ENCODE peak calls at places on chromosomes 11 and 22, in four cellular contexts. M is cardiac fibroblast; C is GM18507; Q is activated naive CD4-positive, alpha-beta T cell treated with anti-CD3 and anti-CD28 coated beads for 36 hours. K is an unnamed sample.
A peak's percentile ranks its signal among the peaks of the same experiment; 100 is the strongest.

GRCh38 chr11:130478204-130478701 is 29.8 kb downstream of the ADAMTS15 start:
- DNase-seq in Q (no peak), C (no peak), M (peak; percentile 97), K (no peak)

GRCh38 chr11:61917357-61918109 is at the start of gene RAB3IL1:
- DNase-seq in Q (peak; percentile 63), M (peak; percentile 67), C (no peak), K (no peak)

GRCh38 chr11:47393163-47394049 is 15.0 kb upstream of the SLC39A13 start:
- DNase-seq in Q (no peak), M (peak; percentile 40), C (no peak), K (no peak)

GRCh38 chr11:1194231-1194976 is 28.5 kb upstream of the MUC5B start:
- DNase-seq in C (no peak), M (no peak), Q (peak; percentile 3), K (no peak)

GRCh38 chr11:86805873-86806310 is 5.5 kb downstream of the PRSS23 start:
- DNase-seq in C (no peak), Q (peak; percentile 75), M (no peak), K (peak; percentile 76)

GRCh38 chr11:96338910-96339703 is 3.9 kb downstream of the MAML2 start:
- DNase-seq in Q (peak; percentile 58), M (peak; percentile 76), C (peak; percentile 33), K (peak; percentile 64)

GRCh38 chr11:69642913-69643632 is 2.1 kb downstream of the CCND1 start:
- DNase-seq in M (peak; percentile 88), C (peak; percentile 82), Q (peak; percentile 71), K (peak; percentile 81)

GRCh38 chr11:73198677-73199076 is 19.4 kb upstream of the P2RY2 start:
- DNase-seq in C (no peak), M (peak; percentile 25), Q (no peak), K (no peak)

GRCh38 chr11:14015711-14016110 is 53.2 kb downstream of the SPON1 start:
- DNase-seq in C (no peak), Q (no peak), M (peak; percentile 43), K (no peak)

GRCh38 chr11:129320485-129320884 is 55.2 kb upstream of the BARX2 start:
- DNase-seq in C (no peak), M (no peak), Q (no peak), K (no peak)

GRCh38 chr22:31829505-31829904 is 75.7 kb downstream of the DEPDC5 start:
- DNase-seq in M (peak; percentile 83), Q (peak; percentile 77), C (no peak), K (peak; percentile 78)

GRCh38 chr11:34749666-34750659 is 129.1 kb downstream of the EHF start:
- DNase-seq in C (no peak), Q (no peak), M (peak; percentile 96), K (no peak)

GRCh38 chr22:25736378-25737011 is 5.5 kb upstream of the MYO18B start:
- DNase-seq in M (no peak), C (no peak), Q (peak; percentile 83), K (peak; percentile 75)

GRCh38 chr11:78981153-78981552 is 406.5 kb upstream of the NARS2 start:
- DNase-seq in C (no peak), Q (no peak), M (no peak), K (no peak)

GRCh38 chr11:68810164-68810563 is 31.6 kb downstream of the CPT1A start:
- DNase-seq in C (no peak), Q (no peak), M (peak; percentile 18), K (no peak)

GRCh38 chr11:92811341-92811740 is 158.1 kb upstream of the MTNR1B start:
- DNase-seq in C (no peak), Q (no peak), M (no peak), K (no peak)

GRCh38 chr11:111571829-111572501 is 30.3 kb upstream of the SIK2 start:
- DNase-seq in M (no peak), Q (no peak), C (no peak), K (no peak)

GRCh38 chr11:112002491-112003216 is 22.6 kb upstream of the DLAT start:
- DNase-seq in M (no peak), C (no peak), Q (no peak), K (no peak)

GRCh38 chr11:124441519-124441918 is 4.0 kb downstream of the OR8B8 start:
- DNase-seq in Q (no peak), C (no peak), M (no peak), K (no peak)

GRCh38 chr22:42275176-42275575 is 4.7 kb upstream of the TCF20 start:
- DNase-seq in Q (no peak), C (no peak), M (no peak), K (no peak)

GRCh38 chr11:128052912-128053641 is 534.3 kb downstream of the ETS1 start:
- DNase-seq in M (peak; percentile 52), C (no peak), Q (no peak), K (no peak)

GRCh38 chr11:85718991-85719807 is 33.2 kb upstream of the CCDC89 start:
- DNase-seq in M (peak; percentile 91), C (no peak), Q (no peak), K (no peak)

GRCh38 chr11:33722579-33723234 is 13.5 kb downstream of the CD59 start:
- DNase-seq in Q (peak; percentile 47), C (no peak), M (no peak), K (peak; percentile 82)

GRCh38 chr11:66133216-66133775 is 63.2 kb downstream of the PACS1 start:
- DNase-seq in C (no peak), Q (no peak), M (no peak), K (no peak)

GRCh38 chr22:42613869-42614268 is 814 bp downstream of the POLDIP3 start:
- DNase-seq in C (no peak), Q (peak; percentile 39), M (peak; percentile 28), K (peak; percentile 38)